ENCODE peak calls at places on chromosomes 6 and 20, in seven cellular contexts. One of them, this sample, is unnamed.

GRCh38 chr20:35610833-35611427 is 4.7 kb upstream of the SPAG4 start:
- DNase-seq in T-helper 9 cell: no peak
- DNase-seq in IMR-90: no peak
- DNase-seq in NCI-H1417 treated with DMSO at 0.1 percent for 48 hours: no peak
- DNase-seq in NCI-H1694 treated with DMSO at 0.1 percent for 48 hours: no peak
- DNase-seq in activated effector memory CD4-positive, alpha-beta T cell treated with Interleukin-2 at 50 U/mL for 16 hours: no peak
- DNase-seq in NAMALWA: no peak
- DNase-seq in this sample: no peak

GRCh38 chr6:85130743-85131142 is 319.1 kb upstream of the NT5E start:
- DNase-seq in T-helper 9 cell: no peak
- DNase-seq in IMR-90: no peak
- DNase-seq in NCI-H1417 treated with DMSO at 0.1 percent for 48 hours: no peak
- DNase-seq in NCI-H1694 treated with DMSO at 0.1 percent for 48 hours: no peak
- DNase-seq in activated effector memory CD4-positive, alpha-beta T cell treated with Interleukin-2 at 50 U/mL for 16 hours: no peak
- DNase-seq in NAMALWA: no peak
- DNase-seq in this sample: no peak

GRCh38 chr6:150877928-150878327 is 12.4 kb downstream of the MTHFD1L start:
- DNase-seq in T-helper 9 cell: no peak
- DNase-seq in IMR-90: no peak
- DNase-seq in NCI-H1417 treated with DMSO at 0.1 percent for 48 hours: no peak
- DNase-seq in NCI-H1694 treated with DMSO at 0.1 percent for 48 hours: no peak
- DNase-seq in activated effector memory CD4-positive, alpha-beta T cell treated with Interleukin-2 at 50 U/mL for 16 hours: no peak
- DNase-seq in NAMALWA: no peak
- DNase-seq in this sample: no peak

GRCh38 chr6:149895702-149896310 is 2.1 kb downstream of the RAET1E start:
- DNase-seq in T-helper 9 cell: no peak
- DNase-seq in IMR-90: peak; percentile 62
- DNase-seq in NCI-H1417 treated with DMSO at 0.1 percent for 48 hours: no peak
- DNase-seq in NCI-H1694 treated with DMSO at 0.1 percent for 48 hours: no peak
- DNase-seq in activated effector memory CD4-positive, alpha-beta T cell treated with Interleukin-2 at 50 U/mL for 16 hours: peak; percentile 45
- DNase-seq in NAMALWA: no peak
- DNase-seq in this sample: peak; percentile 81

GRCh38 chr6:112990971-112991370 is 643.8 kb downstream of the RFPL4B start:
- DNase-seq in T-helper 9 cell: no peak
- DNase-seq in IMR-90: peak; percentile 44
- DNase-seq in NCI-H1417 treated with DMSO at 0.1 percent for 48 hours: no peak
- DNase-seq in NCI-H1694 treated with DMSO at 0.1 percent for 48 hours: no peak
- DNase-seq in activated effector memory CD4-positive, alpha-beta T cell treated with Interleukin-2 at 50 U/mL for 16 hours: no peak
- DNase-seq in NAMALWA: no peak
- DNase-seq in this sample: no peak

GRCh38 chr6:56259682-56260081 is 12.3 kb upstream of the COL21A1 start:
- DNase-seq in T-helper 9 cell: no peak
- DNase-seq in IMR-90: peak; percentile 53
- DNase-seq in NCI-H1417 treated with DMSO at 0.1 percent for 48 hours: no peak
- DNase-seq in NCI-H1694 treated with DMSO at 0.1 percent for 48 hours: peak; percentile 20
- DNase-seq in activated effector memory CD4-positive, alpha-beta T cell treated with Interleukin-2 at 50 U/mL for 16 hours: no peak
- DNase-seq in NAMALWA: no peak
- DNase-seq in this sample: no peak

GRCh38 chr6:118659513-118660217 is 8.3 kb upstream of the CEP85L start:
- DNase-seq in T-helper 9 cell: no peak
- DNase-seq in IMR-90: no peak
- DNase-seq in NCI-H1417 treated with DMSO at 0.1 percent for 48 hours: no peak
- DNase-seq in NCI-H1694 treated with DMSO at 0.1 percent for 48 hours: no peak
- DNase-seq in activated effector memory CD4-positive, alpha-beta T cell treated with Interleukin-2 at 50 U/mL for 16 hours: no peak
- DNase-seq in NAMALWA: no peak
- DNase-seq in this sample: no peak

GRCh38 chr20:59007758-59008511 is 881 bp upstream of the CTSZ start:
- DNase-seq in T-helper 9 cell: no peak
- DNase-seq in IMR-90: no peak
- DNase-seq in NCI-H1417 treated with DMSO at 0.1 percent for 48 hours: no peak
- DNase-seq in NCI-H1694 treated with DMSO at 0.1 percent for 48 hours: no peak
- DNase-seq in activated effector memory CD4-positive, alpha-beta T cell treated with Interleukin-2 at 50 U/mL for 16 hours: no peak
- DNase-seq in NAMALWA: peak; percentile 83
- DNase-seq in this sample: no peak

GRCh38 chr6:37536462-37537225 is 37.0 kb upstream of the CCDC167 start:
- DNase-seq in T-helper 9 cell: no peak
- DNase-seq in IMR-90: no peak
- DNase-seq in NCI-H1417 treated with DMSO at 0.1 percent for 48 hours: no peak
- DNase-seq in NCI-H1694 treated with DMSO at 0.1 percent for 48 hours: peak; percentile 55
- DNase-seq in activated effector memory CD4-positive, alpha-beta T cell treated with Interleukin-2 at 50 U/mL for 16 hours: no peak
- DNase-seq in NAMALWA: no peak
- DNase-seq in this sample: no peak